ENCODE peak calls at places on chromosomes 12 and 14, in six cellular contexts. M, N, F, K, C and E are unnamed samples.
A peak's percentile ranks its signal among the peaks of the same experiment; 100 is the strongest.

GRCh38 chr14:105325303-105325702 is 10.8 kb downstream of the PACS2 start:
- DNase-seq in F (no peak), N (no peak), K (no peak), M (no peak), C (no peak), E (no peak)

GRCh38 chr14:106396999-106397398 is 870.6 kb downstream of the TMEM121 start:
- DNase-seq in N (no peak), K (no peak), F (no peak), M (no peak), C (no peak), E (no peak)

GRCh38 chr12:22318122-22318737 is 16.3 kb downstream of the ST8SIA1 start:
- DNase-seq in C (no peak), N (no peak), K (no peak), F (no peak), M (no peak), E (peak; percentile 51)

GRCh38 chr12:113461666-113462065 is 10.0 kb downstream of the LHX5 start:
- DNase-seq in F (no peak), C (no peak), K (peak; percentile 45), M (peak; percentile 70), N (peak; percentile 69), E (peak; percentile 70)

GRCh38 chr14:96309907-96310330 is 53.2 kb downstream of the ATG2B start:
- DNase-seq in F (no peak), K (peak; percentile 7), C (no peak), N (no peak), M (peak; percentile 44), E (no peak)

GRCh38 chr12:13343380-13343779 is 146.9 kb downstream of the EMP1 start:
- DNase-seq in F (no peak), N (no peak), K (no peak), C (no peak), M (peak; percentile 17), E (no peak)

GRCh38 chr12:51887476-51888315 is at the start of gene ANKRD33:
- DNase-seq in F (peak; percentile 62), M (no peak), C (no peak), N (peak; percentile 87), K (no peak), E (no peak)

GRCh38 chr12:118436986-118437385 is 60.6 kb downstream of the SUDS3 start:
- DNase-seq in N (no peak), M (no peak), C (no peak), F (no peak), K (no peak), E (no peak)

GRCh38 chr12:4809013-4809448 is 88.8 kb downstream of the GALNT8 start:
- DNase-seq in K (no peak), C (no peak), F (no peak), N (no peak), M (no peak), E (no peak)

GRCh38 chr12:120093592-120094355 is 22.8 kb downstream of the RAB35 start:
- DNase-seq in F (no peak), C (no peak), N (peak; percentile 52), M (no peak), K (no peak), E (peak; percentile 78)

GRCh38 chr12:54017027-54017788 is 8.4 kb downstream of the HOXC8 start:
- DNase-seq in F (no peak), N (peak; percentile 35), M (peak; percentile 80), K (no peak), C (no peak), E (peak; percentile 68)

GRCh38 chr12:18373176-18373575 is 111.9 kb downstream of the PIK3C2G start:
- DNase-seq in N (no peak), F (no peak), M (no peak), K (no peak), C (no peak), E (no peak)

GRCh38 chr14:50658203-50658602 is 9.9 kb downstream of the SAV1 start:
- DNase-seq in C (no peak), N (no peak), K (no peak), F (peak; percentile 86), M (no peak), E (no peak)

GRCh38 chr12:124044809-124045321 is 71.8 kb downstream of the ZNF664 start:
- DNase-seq in F (no peak), C (no peak), K (no peak), M (no peak), N (no peak), E (peak; percentile 90)

GRCh38 chr12:2302711-2303255 is 250.0 kb downstream of the CACNA1C start:
- DNase-seq in K (no peak), N (no peak), M (no peak), C (no peak), F (no peak), E (no peak)

GRCh38 chr14:29140059-29140458 is 373.5 kb downstream of the FOXG1 start:
- DNase-seq in F (no peak), N (no peak), K (no peak), C (no peak), M (no peak), E (no peak)

GRCh38 chr12:43501705-43502104 is 50.3 kb downstream of the ADAMTS20 start:
- DNase-seq in N (no peak), M (peak; percentile 33), F (peak; percentile 12), K (peak; percentile 3), C (no peak), E (peak; percentile 48)

GRCh38 chr12:91990525-91990924 is 155.1 kb downstream of the BTG1 start:
- DNase-seq in M (no peak), C (no peak), N (no peak), K (no peak), F (peak; percentile 97), E (no peak)

GRCh38 chr12:102484732-102485069 is 4.3 kb upstream of the IGF1 start:
- DNase-seq in F (no peak), M (no peak), N (no peak), K (no peak), C (no peak), E (no peak)
- H3K4me3 ChIP-seq in F (no peak overlapping the region), M (no peak overlapping the region), N (no peak overlapping the region), K (no peak overlapping the region), C (peak overlapping the region; percentile 37), E (no peak overlapping the region)

DNA sequence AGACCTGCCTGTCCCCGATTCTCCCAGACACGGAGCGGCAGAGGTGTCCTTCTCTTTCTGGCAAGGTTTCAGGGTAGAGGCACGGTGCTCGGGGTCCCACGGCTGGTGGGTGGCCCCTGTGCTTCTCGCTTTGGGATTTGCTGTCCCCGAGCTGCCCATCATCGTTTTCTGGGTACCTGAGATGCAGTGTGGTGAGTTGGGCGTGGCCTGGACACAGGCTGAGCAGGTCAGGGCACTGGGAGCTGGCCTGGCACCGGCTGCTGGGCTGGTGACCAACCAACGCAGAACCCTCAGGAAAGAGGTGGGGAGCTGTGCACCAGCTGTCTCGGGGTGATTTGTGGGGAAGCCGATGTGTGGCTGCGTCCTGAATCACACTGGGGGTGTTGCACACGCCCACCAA is 60.9 kb downstream of the KIF26A start:
- DNase-seq in C (no peak), M (no peak), F (no peak), N (no peak), K (no peak), E (no peak)
- TF ChIP-seq MYC in C (no peak), M (no peak), F (no peak), N (no peak), K (no peak), E (no peak)

GRCh38 chr12:9626291-9626690 is 18.6 kb upstream of the KLRB1 start:
- DNase-seq in C (no peak), N (no peak), F (no peak), K (no peak), M (no peak), E (no peak)
- H3K4me3 ChIP-seq in C (no peak overlapping the region), N (no peak overlapping the region), F (no peak overlapping the region), K (no peak overlapping the region), M (no peak overlapping the region), E (no peak overlapping the region)

DNA sequence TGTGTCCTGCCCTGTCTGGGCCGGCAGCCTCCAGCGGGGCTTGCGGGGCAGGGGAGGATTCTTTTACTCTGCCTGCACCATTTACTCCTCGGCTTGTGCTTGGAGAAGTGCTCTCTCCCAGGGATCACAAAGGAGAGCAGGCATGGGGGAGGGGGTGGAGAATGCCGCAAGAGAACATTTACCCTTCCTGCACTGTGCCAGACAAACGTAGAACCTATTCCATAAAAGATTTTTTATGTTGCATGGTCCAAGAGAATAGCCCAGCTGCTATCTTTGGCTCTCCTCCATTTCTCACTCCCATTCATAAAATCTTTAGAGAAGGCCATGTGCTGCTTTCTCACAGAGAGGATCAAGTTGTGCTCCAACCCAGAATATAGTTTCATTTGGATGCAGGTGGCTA is 159.4 kb downstream of the SPTSSA start:
- DNase-seq in C (no peak), F (no peak), K (no peak), M (no peak), N (no peak), E (no peak)
- TF ChIP-seq MYC in C (no peak), F (no peak), K (no peak), M (no peak), N (no peak), E (no peak)

DNA sequence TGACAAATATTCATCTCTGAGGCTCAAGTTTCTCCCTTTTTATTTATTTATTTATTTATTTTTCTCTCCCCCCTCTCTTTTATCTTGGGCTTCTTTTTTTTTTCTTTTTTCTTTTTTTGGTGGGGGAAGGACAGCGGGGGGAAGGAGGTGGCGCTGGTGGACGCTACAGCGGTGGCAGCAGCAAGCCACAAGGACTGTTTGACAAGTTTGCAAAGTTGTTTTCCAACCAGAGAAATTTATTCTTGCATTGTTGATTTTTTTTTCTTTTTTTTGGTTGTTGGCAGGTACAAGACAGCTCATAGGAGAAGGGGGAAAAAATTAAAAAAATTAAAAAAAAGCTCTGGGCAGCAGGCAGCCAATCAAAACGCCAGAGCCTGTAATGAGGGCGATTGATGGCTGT is 36.4 kb downstream of the BCL11B start:
- DNase-seq in C (no peak), K (no peak), M (no peak), F (no peak), N (no peak), E (no peak)
- H3K4me3 ChIP-seq in C (no peak overlapping the region), K (no peak overlapping the region), M (no peak overlapping the region), F (no peak overlapping the region), N (no peak overlapping the region), E (no peak overlapping the region)